ENCODE peak calls at places on chromosomes 3 and 15, in nine cellular contexts. T is stimulated activated CD4-positive, alpha-beta T cell treated with anti-CD3 and anti-CD28 coated beads, Interleukin-4, amount 100 ng/mL, for 48 hours; C is hypothalamus; S is Caco-2; R is HFFc6; L is uterus; Z is CD4-positive, alpha-beta T cell; F is mesothelial cell of epicardium; N is activated CD4-positive, CD25-positive, alpha-beta regulatory T cell. H is an unnamed sample.

GRCh38 chr3:19543212-19543841 is 390.7 kb downstream of the EFHB start:
- DNase-seq in T (no peak), C (no peak), S (peak; percentile 36), R (no peak), L (no peak), Z (no peak), F (no peak), N (no peak), H (no peak)

GRCh38 chr3:3151513-3151912 is 24.8 kb downstream of the TRNT1 start:
- DNase-seq in T (no peak), C (no peak), S (no peak), R (no peak), L (no peak), Z (no peak), F (no peak), N (no peak), H (no peak)

GRCh38 chr15:73927476-73928240 is 1.4 kb downstream of the LOXL1 start:
- DNase-seq in T (peak; percentile 71), C (no peak), S (peak; percentile 53), R (no peak), L (peak; percentile 54), Z (peak; percentile 73), F (peak; percentile 48), N (peak; percentile 62), H (no peak)

GRCh38 chr15:24878153-24878552 is 76.6 kb upstream of the SNRPN start:
- DNase-seq in T (no peak), C (no peak), S (no peak), R (no peak), L (no peak), Z (no peak), F (no peak), N (no peak), H (no peak)

GRCh38 chr3:162391301-162391700 is 894.7 kb downstream of the OTOL1 start:
- DNase-seq in T (no peak), C (no peak), S (no peak), R (peak; percentile 76), L (no peak), Z (no peak), F (no peak), N (no peak), H (no peak)

GRCh38 chr15:67105065-67105951 is 39.9 kb downstream of the SMAD3 start:
- DNase-seq in T (no peak), C (no peak), S (no peak), R (peak; percentile 98), L (peak; percentile 69), Z (no peak), F (no peak), N (no peak), H (peak; percentile 46)

GRCh38 chr3:15440891-15441290 is 13.5 kb downstream of the EAF1 start:
- DNase-seq in T (no peak), C (no peak), S (no peak), R (no peak), L (no peak), Z (no peak), F (no peak), N (no peak), H (no peak)

GRCh38 chr15:93102211-93102610 is 13.2 kb upstream of the RGMA start:
- DNase-seq in T (no peak), C (no peak), S (no peak), R (no peak), L (no peak), Z (no peak), F (no peak), N (no peak), H (no peak)

GRCh38 chr3:134810052-134810435 is 15.0 kb downstream of the EPHB1 start:
- DNase-seq in T (no peak), C (no peak), S (no peak), R (no peak), L (no peak), Z (no peak), F (no peak), N (no peak), H (no peak)

GRCh38 chr15:80615783-80616391 is 79.2 kb upstream of the ABHD17C start:
- DNase-seq in T (no peak), C (no peak), S (no peak), R (peak; percentile 57), L (no peak), Z (no peak), F (peak; percentile 42), N (no peak), H (no peak)

GRCh38 chr3:64685331-64685799 is 2.4 kb downstream of the ADAMTS9 start:
- DNase-seq in T (no peak), C (no peak), S (no peak), R (no peak), L (peak; percentile 71), Z (no peak), F (no peak), N (no peak), H (no peak)

GRCh38 chr3:151156618-151157216 is 46.3 kb downstream of the GPR171 start:
- DNase-seq in T (peak; percentile 32), C (no peak), S (peak; percentile 46), R (peak; percentile 45), L (no peak), Z (no peak), F (no peak), N (no peak), H (no peak)

GRCh38 chr3:177561365-177561764 is 364.1 kb upstream of the TBL1XR1 start:
- DNase-seq in T (no peak), C (no peak), S (no peak), R (no peak), L (no peak), Z (no peak), F (no peak), N (no peak), H (no peak)

GRCh38 chr3:14206548-14207177 is 28.0 kb downstream of the LSM3 start:
- DNase-seq in T (no peak), C (no peak), S (no peak), R (no peak), L (no peak), Z (no peak), F (no peak), N (no peak), H (no peak)

GRCh38 chr15:98155356-98155755 is 194.9 kb downstream of the ARRDC4 start:
- DNase-seq in T (no peak), C (no peak), S (no peak), R (peak; percentile 75), L (no peak), Z (no peak), F (no peak), N (no peak), H (no peak)

GRCh38 chr3:190566043-190566933 is 52.4 kb downstream of the IL1RAP start:
- DNase-seq in T (peak; percentile 68), C (no peak), S (peak; percentile 65), R (peak; percentile 99), L (peak; percentile 77), Z (no peak), F (no peak), N (peak; percentile 24), H (peak; percentile 85)

GRCh38 chr3:106688463-106688862 is 688.8 kb upstream of the CCDC54 start:
- DNase-seq in T (no peak), C (no peak), S (no peak), R (peak; percentile 77), L (no peak), Z (no peak), F (no peak), N (no peak), H (no peak)

GRCh38 chr15:71809346-71809745 is 1.0 kb upstream of the NR2E3 start:
- DNase-seq in T (no peak), C (no peak), S (no peak), R (no peak), L (no peak), Z (no peak), F (no peak), N (no peak), H (no peak)

GRCh38 chr15:60003243-60004018 is 680 bp upstream of the FOXB1 start:
- DNase-seq in T (no peak), C (no peak), S (no peak), R (no peak), L (no peak), Z (no peak), F (no peak), N (no peak), H (no peak)

GRCh38 chr3:152255290-152255689 is 13.4 kb upstream of the MBNL1 start:
- DNase-seq in T (no peak), C (no peak), S (no peak), R (no peak), L (no peak), Z (no peak), F (no peak), N (no peak), H (no peak)

GRCh38 chr15:55250951-55251350 is 38.7 kb downstream of the RAB27A start:
- DNase-seq in T (no peak), C (no peak), S (no peak), R (no peak), L (no peak), Z (no peak), F (no peak), N (no peak), H (no peak)

GRCh38 chr3:143975549-143976152 is 4.0 kb downstream of the DIPK2A start:
- DNase-seq in T (no peak), C (no peak), S (no peak), R (peak; percentile 67), L (no peak), Z (no peak), F (no peak), N (no peak), H (no peak)

GRCh38 chr15:78232951-78233350 is 1.4 kb downstream of the ACSBG1 start:
- DNase-seq in T (no peak), C (no peak), S (no peak), R (no peak), L (no peak), Z (no peak), F (no peak), N (no peak), H (no peak)

GRCh38 chr15:51878446-51879386 is 49.3 kb downstream of the TMOD3 start:
- DNase-seq in T (no peak), C (no peak), S (no peak), R (peak; percentile 68), L (no peak), Z (no peak), F (no peak), N (no peak), H (no peak)

GRCh38 chr3:155101398-155101797 is 21.3 kb downstream of the MME start:
- DNase-seq in T (no peak), C (no peak), S (no peak), R (no peak), L (no peak), Z (no peak), F (no peak), N (no peak), H (no peak)

GRCh38 chr3:114558271-114558670 is 264.4 kb downstream of the TIGIT start:
- DNase-seq in T (no peak), C (no peak), S (no peak), R (peak; percentile 23), L (no peak), Z (no peak), F (no peak), N (no peak), H (no peak)

GRCh38 chr3:8757551-8758518 is 11.6 kb downstream of the OXTR start:
- DNase-seq in T (no peak), C (no peak), S (no peak), R (peak; percentile 90), L (no peak), Z (no peak), F (no peak), N (no peak), H (no peak)

GRCh38 chr15:94417464-94418293 is 186.3 kb downstream of the MCTP2 start:
- DNase-seq in T (no peak), C (no peak), S (no peak), R (no peak), L (no peak), Z (no peak), F (no peak), N (no peak), H (no peak)

GRCh38 chr15:79218588-79219200 is 63.8 kb upstream of the ANKRD34C start:
- DNase-seq in T (no peak), C (no peak), S (no peak), R (peak; percentile 8), L (no peak), Z (no peak), F (no peak), N (no peak), H (no peak)

GRCh38 chr3:53242155-53242554 is 13.7 kb downstream of the TKT start:
- DNase-seq in T (no peak), C (no peak), S (no peak), R (no peak), L (no peak), Z (no peak), F (no peak), N (no peak), H (no peak)

GRCh38 chr3:136380530-136380929 is 130.4 kb downstream of the PCCB start:
- DNase-seq in T (no peak), C (no peak), S (no peak), R (peak; percentile 23), L (no peak), Z (no peak), F (no peak), N (no peak), H (no peak)